ENCODE peak calls at places on chromosome X, in five cellular contexts. O is GM12865, W is DND-41, Z is tibial artery, Y is bronchial epithelial cell. X is an unnamed sample.

GRCh38 chrX:81286608-81287007 is 84.7 kb downstream of the SH3BGRL start:
- DNase-seq in O (no peak), W (no peak), Z (no peak), Y (peak; percentile 47), X (no peak)

GRCh38 chrX:36445576-36445975 is 526.0 kb downstream of the CFAP47 start:
- DNase-seq in O (no peak), W (no peak), Z (no peak), Y (no peak), X (no peak)

GRCh38 chrX:147403075-147403474 is 508.6 kb upstream of the FMR1 start:
- DNase-seq in O (no peak), W (peak; percentile 28), Z (no peak), Y (no peak), X (no peak)

GRCh38 chrX:100216083-100216482 is 194.0 kb downstream of the PCDH19 start:
- DNase-seq in O (no peak), W (no peak), Z (no peak), Y (no peak), X (no peak)

GRCh38 chrX:16892504-16893362 is 22.6 kb upstream of the RBBP7 start:
- DNase-seq in O (peak; percentile 77), W (peak; percentile 69), Z (peak; percentile 72), Y (peak; percentile 65), X (peak; percentile 77)

GRCh38 chrX:85109235-85109634 is 105.6 kb downstream of the APOOL start:
- DNase-seq in O (peak; percentile 11), W (no peak), Z (no peak), Y (no peak), X (peak; percentile 13)

GRCh38 chrX:43970528-43970927 is 2.7 kb downstream of the NDP start:
- DNase-seq in O (no peak), W (no peak), Z (no peak), Y (peak; percentile 54), X (peak; percentile 65)

GRCh38 chrX:35890699-35891098 is 28.8 kb upstream of the CFAP47 start:
- DNase-seq in O (peak; percentile 21), W (peak; percentile 59), Z (peak; percentile 59), Y (peak; percentile 48), X (peak; percentile 42)

GRCh38 chrX:110992611-110993010 is 103.4 kb upstream of the PAK3 start:
- DNase-seq in O (peak; percentile 27), W (peak; percentile 12), Z (no peak), Y (peak; percentile 41), X (peak; percentile 19)

GRCh38 chrX:39445336-39445735 is 644.1 kb downstream of the MID1IP1 start:
- DNase-seq in O (peak; percentile 39), W (peak; percentile 22), Z (no peak), Y (no peak), X (no peak)

GRCh38 chrX:154833746-154834274 is 652 bp downstream of the SMIM9 start:
- DNase-seq in O (no peak), W (no peak), Z (no peak), Y (no peak), X (no peak)

GRCh38 chrX:126551725-126552312 is 795 bp downstream of the DCAF12L1 start:
- DNase-seq in O (no peak), W (no peak), Z (no peak), Y (no peak), X (no peak)

GRCh38 chrX:3191821-3192220 is 150.6 kb downstream of the ARSF start:
- DNase-seq in O (no peak), W (no peak), Z (no peak), Y (no peak), X (peak; percentile 31)

GRCh38 chrX:17413228-17413627 is 38.2 kb downstream of the NHS start:
- DNase-seq in O (no peak), W (no peak), Z (no peak), Y (peak; percentile 90), X (peak; percentile 80)

GRCh38 chrX:77564824-77565223 is 117.6 kb downstream of the FGF16 start:
- DNase-seq in O (no peak), W (no peak), Z (no peak), Y (peak; percentile 13), X (peak; percentile 1)

GRCh38 chrX:38664285-38664684 is 102.9 kb downstream of the TSPAN7 start:
- DNase-seq in O (peak; percentile 32), W (peak; percentile 12), Z (no peak), Y (peak; percentile 23), X (peak; percentile 55)

GRCh38 chrX:140817943-140818342 is 108.4 kb downstream of the LINC00632 start:
- DNase-seq in O (peak; percentile 2), W (no peak), Z (no peak), Y (peak; percentile 13), X (peak; percentile 32)

GRCh38 chrX:108439961-108440696 is 491 bp downstream of the COL4A5 start:
- DNase-seq in O (no peak), W (no peak), Z (peak; percentile 47), Y (no peak), X (peak; percentile 55)

GRCh38 chrX:25011589-25012432 is 4.0 kb downstream of the ARX start:
- DNase-seq in O (no peak), W (no peak), Z (no peak), Y (no peak), X (no peak)

GRCh38 chrX:44012484-44013096 is 39.4 kb upstream of the NDP start:
- DNase-seq in O (no peak), W (peak; percentile 66), Z (peak; percentile 66), Y (peak; percentile 91), X (peak; percentile 90)

GRCh38 chrX:123626962-123627361 is 105.9 kb downstream of the THOC2 start:
- DNase-seq in O (peak; percentile 1), W (no peak), Z (no peak), Y (peak; percentile 25), X (peak; percentile 66)

GRCh38 chrX:154025230-154025629 is 5.5 kb upstream of the IRAK1 start:
- DNase-seq in O (no peak), W (no peak), Z (no peak), Y (peak; percentile 50), X (peak; percentile 47)

GRCh38 chrX:108384783-108385182 is 53.4 kb downstream of the COL4A6 start:
- DNase-seq in O (no peak), W (no peak), Z (no peak), Y (no peak), X (no peak)

GRCh38 chrX:136198678-136199243 is 51.4 kb downstream of the FHL1 start:
- DNase-seq in O (no peak), W (no peak), Z (no peak), Y (no peak), X (no peak)

GRCh38 chrX:129777218-129777768 is 2.5 kb upstream of the SASH3 start:
- DNase-seq in O (peak; percentile 88), W (peak; percentile 86), Z (peak; percentile 68), Y (peak; percentile 10), X (no peak)

GRCh38 chrX:347351-348117 is 28.9 kb upstream of the GTPBP6 start:
- DNase-seq in O (no peak), W (no peak), Z (no peak), Y (no peak), X (no peak)

GRCh38 chrX:72180539-72180938 is 1.0 kb upstream of the PIN4 start:
- DNase-seq in O (no peak), W (peak; percentile 3), Z (no peak), Y (no peak), X (no peak)